ENCODE peak calls at places on chromosomes 7 and 10, in five cellular contexts. U is GM12878, J is A549, H is endothelial cell of umbilical vein, Y is HepG2. R is an unnamed sample.

GRCh38 chr10:76282122-76283030 is 851.0 kb downstream of the LRMDA start:
- DNase-seq in U (no peak), J (peak; percentile 5), H (peak; percentile 93), Y (no peak), R (no peak)

GRCh38 chr7:113294750-113295149 is 176.4 kb upstream of the SMIM30 start:
- DNase-seq in U (no peak), J (no peak), H (no peak), Y (no peak), R (no peak)

GRCh38 chr7:111005445-111005844 is 85.5 kb upstream of the LRRN3 start:
- DNase-seq in U (no peak), J (no peak), H (no peak), Y (no peak), R (no peak)

GRCh38 chr10:97101166-97101940 is 84.4 kb downstream of the SLIT1 start:
- DNase-seq in U (no peak), J (no peak), H (no peak), Y (no peak), R (peak; percentile 24)

GRCh38 chr7:6564091-6564770 is 13.0 kb upstream of the GRID2IP start:
- DNase-seq in U (no peak), J (no peak), H (no peak), Y (no peak), R (no peak)

GRCh38 chr10:43043773-43044394 is 33.0 kb upstream of the RET start:
- DNase-seq in U (no peak), J (no peak), H (no peak), Y (no peak), R (peak; percentile 66)

GRCh38 chr10:126468467-126468866 is 80.2 kb upstream of the ADAM12 start:
- DNase-seq in U (no peak), J (no peak), H (no peak), Y (no peak), R (no peak)

GRCh38 chr10:77163670-77164348 is 473.8 kb downstream of the KCNMA1 start:
- DNase-seq in U (no peak), J (peak; percentile 95), H (peak; percentile 88), Y (peak; percentile 24), R (peak; percentile 38)

GRCh38 chr10:61068471-61068870 is 124.5 kb upstream of the RHOBTB1 start:
- DNase-seq in U (no peak), J (no peak), H (no peak), Y (no peak), R (no peak)

GRCh38 chr7:132709971-132710567 is 133.8 kb upstream of the PLXNA4 start:
- DNase-seq in U (no peak), J (peak; percentile 25), H (peak; percentile 59), Y (peak; percentile 10), R (peak; percentile 36)

GRCh38 chr10:58782876-58783859 is 270.5 kb downstream of the BICC1 start:
- DNase-seq in U (no peak), J (no peak), H (no peak), Y (no peak), R (no peak)

GRCh38 chr7:40310213-40310612 is 175.4 kb downstream of the SUGCT start:
- DNase-seq in U (no peak), J (no peak), H (peak; percentile 89), Y (no peak), R (no peak)

GRCh38 chr10:62632071-62632809 is 172.3 kb upstream of the ADO start:
- DNase-seq in U (peak; percentile 80), J (peak; percentile 17), H (no peak), Y (no peak), R (peak; percentile 90)

GRCh38 chr7:113374924-113375323 is 256.6 kb upstream of the SMIM30 start:
- DNase-seq in U (no peak), J (no peak), H (no peak), Y (no peak), R (no peak)

GRCh38 chr7:108613147-108613948 is 43.7 kb downstream of the DNAJB9 start:
- DNase-seq in U (no peak), J (peak; percentile 35), H (peak; percentile 59), Y (peak; percentile 32), R (peak; percentile 56)

GRCh38 chr7:23600251-23600650 is 3.1 kb downstream of the CCDC126 start:
- DNase-seq in U (no peak), J (no peak), H (no peak), Y (no peak), R (no peak)

GRCh38 chr10:100339236-100339635 is 7.8 kb upstream of the SCD start:
- DNase-seq in U (peak; percentile 57), J (no peak), H (no peak), Y (no peak), R (peak; percentile 48)

GRCh38 chr10:61000769-61001730 is 57.1 kb upstream of the RHOBTB1 start:
- DNase-seq in U (no peak), J (peak; percentile 61), H (peak; percentile 24), Y (peak; percentile 71), R (no peak)

GRCh38 chr7:56051053-56051338 is 248 bp downstream of the PSPH start:
- DNase-seq in U (no peak), J (no peak), H (no peak), Y (no peak), R (no peak)

GRCh38 chr7:26046150-26046549 is 105.8 kb upstream of the NFE2L3 start:
- DNase-seq in U (no peak), J (no peak), H (no peak), Y (no peak), R (no peak)

GRCh38 chr7:71868797-71869196 is 543.3 kb downstream of the CALN1 start:
- DNase-seq in U (no peak), J (peak; percentile 4), H (no peak), Y (no peak), R (peak; percentile 77)

GRCh38 chr10:79984851-79985250 is 35.9 kb upstream of the SFTPD start:
- DNase-seq in U (no peak), J (peak; percentile 20), H (no peak), Y (no peak), R (no peak)

GRCh38 chr7:1691096-1691495 is 21.0 kb downstream of the ELFN1 start:
- DNase-seq in U (no peak), J (no peak), H (no peak), Y (no peak), R (no peak)

DNA sequence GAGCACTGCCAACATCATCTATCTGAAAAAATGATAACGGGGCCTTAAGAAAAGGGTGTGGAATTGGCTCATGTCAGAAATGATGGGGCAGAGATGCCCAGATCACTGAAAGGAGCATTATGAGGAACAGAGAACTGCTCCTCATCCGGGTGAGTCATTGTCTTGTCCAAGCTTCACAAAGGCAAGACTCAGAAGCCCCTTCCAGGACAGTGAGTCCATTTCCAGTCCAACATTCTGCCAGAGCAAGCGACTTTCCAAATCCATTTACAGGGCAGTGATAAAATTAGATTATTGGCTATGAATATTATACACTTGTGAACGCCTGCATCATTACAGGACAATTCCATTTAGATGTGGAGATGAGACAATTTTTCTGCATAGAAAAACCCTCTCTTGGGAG is 159.8 kb downstream of the NRP1 start:
- DNase-seq in U (no peak), J (no peak), H (no peak), Y (no peak), R (no peak)
- TF ChIP-seq MYC in U (no peak), J (no peak), H (no peak), Y (no peak), R (no peak)

DNA sequence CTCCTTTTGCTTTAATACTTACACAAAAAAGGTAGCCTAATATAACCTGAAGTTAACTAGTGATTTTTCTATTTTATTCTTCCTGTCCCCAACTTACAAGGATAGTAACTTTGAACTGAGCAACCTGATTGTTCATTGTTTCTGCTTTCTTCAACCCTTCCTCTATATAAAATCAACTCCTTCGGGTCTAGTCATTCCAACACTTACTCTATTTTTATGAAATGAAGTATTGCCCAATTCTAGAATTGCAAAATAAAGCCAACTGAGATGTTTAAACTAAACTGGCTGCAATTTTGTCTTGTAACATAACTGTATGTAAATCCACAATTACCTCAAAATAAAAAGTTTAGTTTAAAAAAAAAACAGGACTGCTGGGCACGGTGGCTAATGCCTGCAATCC is 20.3 kb upstream of the DNA2 start:
- DNase-seq in U (no peak), J (no peak), H (no peak), Y (no peak), R (peak; percentile 68)
- TF ChIP-seq MYC in U (no peak), J (no peak), H (no peak), Y (no peak), R (no peak)

GRCh38 chr7:79199266-79199665 is 254.2 kb downstream of the MAGI2 start:
- DNase-seq in U (no peak), J (no peak), H (no peak), Y (no peak), R (peak; percentile 12)
- TF ChIP-seq MYC in U (no peak), J (no peak), H (no peak), Y (no peak), R (no peak)

GRCh38 chr10:30094601-30095000 is 35.2 kb upstream of the JCAD start:
- DNase-seq in U (no peak), J (no peak), H (no peak), Y (no peak), R (no peak)
- TF ChIP-seq MYC in U (no peak), J (no peak), H (no peak), Y (no peak), R (no peak)

GRCh38 chr7:152330827-152331226 is 105.0 kb downstream of the KMT2C start:
- DNase-seq in U (no peak), J (no peak), H (no peak), Y (no peak), R (no peak)
- TF ChIP-seq MYC in U (no peak), J (no peak), H (no peak), Y (no peak), R (no peak)

DNA sequence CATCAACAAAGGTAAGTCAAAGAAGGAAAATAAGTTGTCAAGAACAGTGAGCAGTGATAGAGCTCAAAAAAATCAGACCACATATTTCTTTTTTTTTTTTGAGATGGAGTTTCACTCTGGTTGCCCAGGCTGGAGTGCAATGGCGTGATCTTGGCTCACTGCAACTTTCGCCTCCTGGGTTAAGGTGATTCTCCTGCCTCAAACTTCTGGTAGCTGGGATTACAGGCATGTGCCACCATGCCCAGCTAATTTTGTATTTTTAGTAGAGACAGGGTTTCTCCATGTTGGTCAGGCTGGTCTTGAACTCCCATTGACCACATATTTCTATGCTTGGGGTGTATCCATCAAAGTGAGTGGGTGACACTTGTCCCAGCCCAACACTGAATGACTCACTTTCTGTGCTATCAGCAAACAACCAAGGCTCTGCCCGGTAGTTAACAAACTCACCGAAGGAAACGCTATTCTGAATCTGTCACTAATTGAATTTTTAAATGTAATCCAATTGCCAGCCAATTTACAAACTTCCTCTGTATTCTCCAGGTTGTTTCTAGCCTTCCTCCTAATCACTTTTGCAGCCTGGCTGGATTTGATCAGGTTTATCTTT is 19.6 kb upstream of the SMNDC1 start:
- DNase-seq in U (no peak), J (peak; percentile 48), H (no peak), Y (no peak), R (no peak)
- TF ChIP-seq MYC in U (no peak), J (no peak), H (no peak), Y (no peak), R (no peak)

DNA sequence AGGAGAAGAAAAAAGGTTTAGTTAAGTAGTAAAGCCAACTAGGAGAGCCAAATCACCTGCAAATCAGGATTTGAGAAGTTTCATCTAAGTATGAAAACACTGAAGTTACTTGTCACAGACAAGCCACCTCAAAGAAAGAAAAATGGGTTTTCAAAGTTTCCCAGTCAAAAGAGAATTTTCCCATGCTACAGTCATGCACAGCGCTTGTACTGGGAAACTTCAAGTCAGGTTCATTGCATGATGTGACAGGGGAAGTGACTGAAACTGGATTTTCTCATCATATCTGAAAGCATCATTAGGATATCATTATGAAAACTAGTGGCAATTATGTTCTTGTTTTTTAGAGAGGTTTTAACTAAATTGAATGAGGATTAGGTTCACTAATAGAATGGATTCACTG is 167.0 kb downstream of the SGMS1 start:
- DNase-seq in U (peak; percentile 98), J (no peak), H (no peak), Y (no peak), R (no peak)
- TF ChIP-seq MYC in U (no peak), J (no peak), H (no peak), Y (no peak), R (no peak)